ENCODE peak calls at places on chromosomes 7 and 10, in nine cellular contexts. One of them, this sample, is unnamed. For H3K27me3 and H3K36me3, the result is how much of the 10 kb centered on the place peaks cover.

GRCh38 chr10:72319416-72320254 is 35.1 kb downstream of the DNAJB12 start:
- DNase-seq in gastrocnemius medialis: peak
- DNase-seq in H1: peak
- DNase-seq in CD4-positive, CD25-positive, alpha-beta regulatory T cell: peak
- DNase-seq in SK-N-SH: peak
- DNase-seq in breast epithelium: peak
- DNase-seq in NT2/D1: no peak
- DNase-seq in lung: peak
- DNase-seq in esophagus squamous epithelium: peak
- DNase-seq in this sample: peak

GRCh38 chr7:16816820-16817219 is 12.0 kb upstream of the AGR2 start:
- DNase-seq in SK-N-SH: no peak
- DNase-seq in CD4-positive, CD25-positive, alpha-beta regulatory T cell: no peak
- DNase-seq in H1: no peak
- DNase-seq in esophagus squamous epithelium: no peak
- DNase-seq in breast epithelium: no peak
- DNase-seq in gastrocnemius medialis: no peak
- DNase-seq in NT2/D1: no peak
- DNase-seq in lung: no peak
- DNase-seq in this sample: no peak

GRCh38 chr10:92740762-92741161 is 51.0 kb downstream of the HHEX start:
- DNase-seq in SK-N-SH: no peak
- DNase-seq in lung: no peak
- DNase-seq in CD4-positive, CD25-positive, alpha-beta regulatory T cell: no peak
- DNase-seq in NT2/D1: no peak
- DNase-seq in gastrocnemius medialis: no peak
- DNase-seq in breast epithelium: no peak
- DNase-seq in esophagus squamous epithelium: no peak
- DNase-seq in H1: no peak
- DNase-seq in this sample: no peak

GRCh38 chr10:114283091-114283490 is 44.0 kb downstream of the VWA2 start:
- DNase-seq in H1: no peak
- DNase-seq in SK-N-SH: no peak
- DNase-seq in breast epithelium: peak
- DNase-seq in NT2/D1: no peak
- DNase-seq in gastrocnemius medialis: no peak
- DNase-seq in esophagus squamous epithelium: no peak
- DNase-seq in lung: no peak
- DNase-seq in CD4-positive, CD25-positive, alpha-beta regulatory T cell: no peak
- DNase-seq in this sample: no peak

GRCh38 chr10:2700626-2701305 is 366.6 kb upstream of the PFKP start:
- DNase-seq in esophagus squamous epithelium: no peak
- DNase-seq in NT2/D1: no peak
- DNase-seq in CD4-positive, CD25-positive, alpha-beta regulatory T cell: no peak
- DNase-seq in gastrocnemius medialis: no peak
- DNase-seq in SK-N-SH: no peak
- DNase-seq in breast epithelium: no peak
- DNase-seq in lung: no peak
- DNase-seq in H1: no peak
- DNase-seq in this sample: no peak

GRCh38 chr10:58399410-58399809 is 14.2 kb downstream of the TFAM start:
- DNase-seq in gastrocnemius medialis: no peak
- DNase-seq in esophagus squamous epithelium: no peak
- DNase-seq in lung: no peak
- DNase-seq in SK-N-SH: no peak
- DNase-seq in NT2/D1: no peak
- DNase-seq in breast epithelium: no peak
- DNase-seq in CD4-positive, CD25-positive, alpha-beta regulatory T cell: no peak
- DNase-seq in H1: no peak
- DNase-seq in this sample: no peak

GRCh38 chr10:3869036-3869435 is 84.0 kb upstream of the KLF6 start:
- DNase-seq in breast epithelium: no peak
- DNase-seq in H1: no peak
- DNase-seq in SK-N-SH: no peak
- DNase-seq in NT2/D1: no peak
- DNase-seq in esophagus squamous epithelium: no peak
- DNase-seq in gastrocnemius medialis: peak
- DNase-seq in lung: no peak
- DNase-seq in CD4-positive, CD25-positive, alpha-beta regulatory T cell: no peak
- DNase-seq in this sample: no peak

GRCh38 chr7:96021533-96021932 is 249.2 kb downstream of the DYNC1I1 start:
- DNase-seq in lung: no peak
- DNase-seq in SK-N-SH: no peak
- DNase-seq in CD4-positive, CD25-positive, alpha-beta regulatory T cell: no peak
- DNase-seq in H1: no peak
- DNase-seq in gastrocnemius medialis: no peak
- DNase-seq in esophagus squamous epithelium: no peak
- DNase-seq in NT2/D1: no peak
- DNase-seq in breast epithelium: no peak
- DNase-seq in this sample: no peak

GRCh38 chr10:7541137-7542087 is 125.4 kb downstream of the ITIH5 start:
- DNase-seq in lung: peak
- DNase-seq in breast epithelium: no peak
- DNase-seq in SK-N-SH: no peak
- DNase-seq in NT2/D1: peak
- DNase-seq in gastrocnemius medialis: no peak
- DNase-seq in esophagus squamous epithelium: no peak
- DNase-seq in CD4-positive, CD25-positive, alpha-beta regulatory T cell: no peak
- DNase-seq in H1: peak
- DNase-seq in this sample: peak

GRCh38 chr7:30136339-30136738 is 1.6 kb downstream of the MTURN start:
- DNase-seq in gastrocnemius medialis: no peak
- DNase-seq in NT2/D1: no peak
- DNase-seq in breast epithelium: no peak
- DNase-seq in SK-N-SH: no peak
- DNase-seq in H1: peak
- DNase-seq in lung: no peak
- DNase-seq in CD4-positive, CD25-positive, alpha-beta regulatory T cell: no peak
- DNase-seq in esophagus squamous epithelium: no peak
- DNase-seq in this sample: peak

GRCh38 chr7:128209229-128210035 is 31.6 kb upstream of the LEP start:
- DNase-seq in lung: peak
- DNase-seq in CD4-positive, CD25-positive, alpha-beta regulatory T cell: peak
- DNase-seq in breast epithelium: peak
- DNase-seq in NT2/D1: peak
- DNase-seq in SK-N-SH: peak
- DNase-seq in H1: peak
- DNase-seq in gastrocnemius medialis: peak
- DNase-seq in esophagus squamous epithelium: no peak
- DNase-seq in this sample: peak

GRCh38 chr7:17696422-17696821 is 243.9 kb downstream of the SNX13 start:
- DNase-seq in breast epithelium: peak
- DNase-seq in CD4-positive, CD25-positive, alpha-beta regulatory T cell: no peak
- DNase-seq in H1: no peak
- DNase-seq in gastrocnemius medialis: peak
- DNase-seq in NT2/D1: no peak
- DNase-seq in esophagus squamous epithelium: no peak
- DNase-seq in SK-N-SH: no peak
- DNase-seq in lung: peak
- DNase-seq in this sample: no peak

GRCh38 chr10:5550250-5550545 is 25.4 kb downstream of the CALML3 start:
- DNase-seq in SK-N-SH: no peak
- DNase-seq in gastrocnemius medialis: no peak
- DNase-seq in NT2/D1: no peak
- DNase-seq in breast epithelium: peak
- DNase-seq in lung: no peak
- DNase-seq in esophagus squamous epithelium: no peak
- DNase-seq in CD4-positive, CD25-positive, alpha-beta regulatory T cell: no peak
- DNase-seq in H1: no peak
- DNase-seq in this sample: no peak

GRCh38 chr7:47404005-47404404 is 177.9 kb downstream of the TNS3 start:
- DNase-seq in esophagus squamous epithelium: no peak
- DNase-seq in lung: no peak
- DNase-seq in H1: no peak
- DNase-seq in NT2/D1: no peak
- DNase-seq in CD4-positive, CD25-positive, alpha-beta regulatory T cell: peak
- DNase-seq in breast epithelium: no peak
- DNase-seq in gastrocnemius medialis: no peak
- DNase-seq in SK-N-SH: no peak
- DNase-seq in this sample: no peak

GRCh38 chr7:116859323-116859722 is 3.1 kb upstream of the CAPZA2 start:
- DNase-seq in esophagus squamous epithelium: no peak
- DNase-seq in breast epithelium: no peak
- DNase-seq in CD4-positive, CD25-positive, alpha-beta regulatory T cell: no peak
- DNase-seq in H1: no peak
- DNase-seq in SK-N-SH: no peak
- DNase-seq in gastrocnemius medialis: no peak
- DNase-seq in NT2/D1: no peak
- DNase-seq in lung: no peak
- DNase-seq in this sample: no peak

GRCh38 chr7:116863168-116863670 is 832 bp downstream of the CAPZA2 start:
- DNase-seq in breast epithelium: no peak
- DNase-seq in lung: peak
- DNase-seq in gastrocnemius medialis: peak
- DNase-seq in CD4-positive, CD25-positive, alpha-beta regulatory T cell: peak
- DNase-seq in NT2/D1: no peak
- DNase-seq in esophagus squamous epithelium: no peak
- DNase-seq in H1: peak
- DNase-seq in SK-N-SH: peak
- DNase-seq in this sample: peak

GRCh38 chr7:116861717-116862116 is 670 bp upstream of the CAPZA2 start:
- DNase-seq in breast epithelium: no peak
- DNase-seq in gastrocnemius medialis: no peak
- DNase-seq in esophagus squamous epithelium: no peak
- DNase-seq in CD4-positive, CD25-positive, alpha-beta regulatory T cell: no peak
- DNase-seq in NT2/D1: no peak
- DNase-seq in lung: no peak
- DNase-seq in SK-N-SH: no peak
- DNase-seq in H1: no peak
- DNase-seq in this sample: no peak

GRCh38 chr7:116862234-116863167 is at the start of gene CAPZA2:
- DNase-seq in breast epithelium: peak
- DNase-seq in NT2/D1: peak
- DNase-seq in lung: peak
- DNase-seq in H1: peak
- DNase-seq in SK-N-SH: peak
- DNase-seq in esophagus squamous epithelium: peak
- DNase-seq in CD4-positive, CD25-positive, alpha-beta regulatory T cell: peak
- DNase-seq in gastrocnemius medialis: peak
- DNase-seq in this sample: peak

DNA sequence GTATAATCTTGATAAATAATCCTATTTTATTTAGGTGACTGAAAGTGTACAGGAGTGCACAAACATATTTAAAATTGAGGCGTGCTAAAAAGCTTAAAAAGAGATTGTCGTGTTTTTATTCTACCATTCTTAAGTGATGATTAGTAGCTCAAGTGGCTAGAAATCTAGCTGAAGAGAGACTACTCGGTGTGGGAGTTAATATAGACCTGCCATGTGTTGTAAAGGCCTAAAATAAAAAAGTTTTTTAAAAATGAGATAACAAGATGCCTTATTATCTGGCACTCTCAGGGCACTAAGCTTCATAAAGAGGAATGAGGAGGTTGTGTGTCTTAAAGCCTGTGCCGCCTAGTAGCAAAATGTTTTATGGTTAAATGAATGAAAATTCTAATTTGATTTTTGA is 1.7 kb downstream of the CAPZA2 start:
- DNase-seq in breast epithelium: no peak
- DNase-seq in H1: no peak
- DNase-seq in gastrocnemius medialis: no peak
- DNase-seq in lung: no peak
- DNase-seq in NT2/D1: no peak
- DNase-seq in CD4-positive, CD25-positive, alpha-beta regulatory T cell: no peak
- DNase-seq in SK-N-SH: no peak
- DNase-seq in esophagus squamous epithelium: no peak
- DNase-seq in this sample: no peak
- H3K4me3 ChIP-seq in breast epithelium: peak
- H3K4me3 ChIP-seq in H1: peak
- H3K4me3 ChIP-seq in gastrocnemius medialis: peak
- H3K4me3 ChIP-seq in lung: peak
- H3K4me3 ChIP-seq in NT2/D1: peak
- H3K4me3 ChIP-seq in CD4-positive, CD25-positive, alpha-beta regulatory T cell: peak
- H3K4me3 ChIP-seq in SK-N-SH: peak
- H3K4me3 ChIP-seq in esophagus squamous epithelium: peak
- H3K4me3 ChIP-seq in this sample: no peak

DNA sequence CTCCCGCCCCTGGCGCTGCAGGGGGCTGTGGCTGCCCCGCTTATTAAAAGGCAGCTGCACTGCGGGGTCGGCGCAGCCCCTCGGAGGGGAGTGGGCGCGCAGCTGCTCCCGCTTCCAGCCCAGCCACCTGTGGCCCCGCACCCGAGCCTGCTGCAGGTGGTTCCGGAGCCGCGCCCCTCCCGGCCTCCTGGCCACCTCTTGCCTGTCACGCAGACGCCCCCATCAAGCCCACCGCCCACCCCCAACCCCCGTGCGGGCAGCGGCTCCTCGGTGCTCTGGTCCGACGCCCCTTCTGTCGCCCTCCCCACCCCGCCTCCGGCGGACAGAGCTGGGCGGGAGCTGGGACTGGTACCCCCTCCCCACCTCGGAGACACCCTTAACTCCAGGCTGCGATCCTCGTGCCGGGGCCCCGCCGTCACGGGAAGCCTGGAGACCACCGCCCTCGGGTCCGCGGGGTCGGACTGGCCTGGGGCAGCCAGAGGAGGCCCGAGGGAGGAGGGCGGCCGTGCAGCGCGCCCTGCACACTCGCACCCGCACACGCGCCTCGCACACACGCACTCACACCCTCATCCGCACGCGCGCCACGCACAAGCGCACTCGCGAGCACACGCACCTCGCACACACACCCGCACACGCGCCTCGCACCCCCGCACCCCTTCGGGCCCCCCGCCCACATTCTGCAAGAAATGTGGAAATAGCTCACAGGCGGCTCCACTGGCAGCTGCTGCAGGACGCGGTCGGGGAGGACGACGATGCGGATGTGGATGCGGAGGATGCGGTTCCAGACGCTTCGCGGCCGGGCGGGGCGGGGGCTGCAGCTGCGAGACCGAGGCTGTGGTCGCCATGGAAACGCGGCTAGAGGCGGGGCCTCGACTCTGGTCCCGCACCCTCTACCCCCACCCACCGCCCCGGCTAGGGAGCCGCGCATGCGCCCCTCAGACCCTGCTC is at the start of gene CALY:
- DNase-seq in esophagus squamous epithelium: no peak
- DNase-seq in lung: no peak
- DNase-seq in SK-N-SH: peak
- DNase-seq in CD4-positive, CD25-positive, alpha-beta regulatory T cell: peak
- DNase-seq in NT2/D1: no peak
- DNase-seq in H1: peak
- DNase-seq in breast epithelium: no peak
- DNase-seq in gastrocnemius medialis: no peak
- DNase-seq in this sample: peak
- H3K27me3 ChIP-seq in esophagus squamous epithelium: under half
- H3K27me3 ChIP-seq in lung: under half
- H3K27me3 ChIP-seq in SK-N-SH: half or more
- H3K27me3 ChIP-seq in CD4-positive, CD25-positive, alpha-beta regulatory T cell: under half
- H3K27me3 ChIP-seq in NT2/D1: half or more
- H3K27me3 ChIP-seq in H1: half or more
- H3K27me3 ChIP-seq in breast epithelium: under half
- H3K27me3 ChIP-seq in gastrocnemius medialis: half or more
- H3K27me3 ChIP-seq in this sample: half or more

GRCh38 chr10:104025524-104025923 is 58.6 kb downstream of the SLK start:
- DNase-seq in SK-N-SH: no peak
- DNase-seq in esophagus squamous epithelium: no peak
- DNase-seq in breast epithelium: no peak
- DNase-seq in CD4-positive, CD25-positive, alpha-beta regulatory T cell: no peak
- DNase-seq in NT2/D1: no peak
- DNase-seq in H1: no peak
- DNase-seq in lung: no peak
- DNase-seq in gastrocnemius medialis: no peak
- DNase-seq in this sample: no peak
- H3K36me3 ChIP-seq in SK-N-SH: half or more
- H3K36me3 ChIP-seq in esophagus squamous epithelium: under half
- H3K36me3 ChIP-seq in breast epithelium: under half
- H3K36me3 ChIP-seq in CD4-positive, CD25-positive, alpha-beta regulatory T cell: half or more
- H3K36me3 ChIP-seq in NT2/D1: under half
- H3K36me3 ChIP-seq in H1: under half
- H3K36me3 ChIP-seq in lung: under half
- H3K36me3 ChIP-seq in gastrocnemius medialis: half or more
- H3K36me3 ChIP-seq in this sample: under half

GRCh38 chr7:5533821-5534367 is 110.3 kb upstream of the TNRC18 start:
- DNase-seq in lung: no peak
- DNase-seq in breast epithelium: no peak
- DNase-seq in NT2/D1: no peak
- DNase-seq in esophagus squamous epithelium: no peak
- DNase-seq in SK-N-SH: no peak
- DNase-seq in H1: no peak
- DNase-seq in CD4-positive, CD25-positive, alpha-beta regulatory T cell: no peak
- DNase-seq in gastrocnemius medialis: no peak
- DNase-seq in this sample: peak
- H3K4me3 ChIP-seq in lung: no peak
- H3K4me3 ChIP-seq in breast epithelium: no peak
- H3K4me3 ChIP-seq in NT2/D1: no peak
- H3K4me3 ChIP-seq in esophagus squamous epithelium: no peak
- H3K4me3 ChIP-seq in SK-N-SH: no peak
- H3K4me3 ChIP-seq in H1: no peak
- H3K4me3 ChIP-seq in CD4-positive, CD25-positive, alpha-beta regulatory T cell: no peak
- H3K4me3 ChIP-seq in gastrocnemius medialis: no peak
- H3K4me3 ChIP-seq in this sample: no peak